ENCODE peak calls at places on chromosome 4, in eight cellular contexts. M is H9, Z is neuronal stem cell, X is neural progenitor cell, R is fibroblast of lung, K is mammary epithelial cell, W is IMR-90, Y is OCI-LY7. F is an unnamed sample.

GRCh38 chr4:102754044-102754443 is 6.7 kb downstream of the MANBA start:
- DNase-seq in M (no peak), Z (no peak), X (no peak), R (no peak), K (no peak), W (peak), Y (no peak), F (no peak)

GRCh38 chr4:109389367-109390118 is 44.1 kb upstream of the SEC24B start:
- DNase-seq in M (no peak), Z (no peak), X (no peak), R (no peak), K (no peak), W (no peak), Y (peak), F (no peak)

GRCh38 chr4:117987464-117987863 is 46.8 kb upstream of the NDST3 start:
- DNase-seq in M (no peak), Z (no peak), X (no peak), R (no peak), K (no peak), W (no peak), Y (no peak), F (no peak)

GRCh38 chr4:118033148-118034060 is 882 bp upstream of the NDST3 start:
- DNase-seq in M (peak), Z (peak), X (peak), R (peak), K (peak), W (peak), Y (no peak), F (peak)

GRCh38 chr4:48748949-48749596 is 31.0 kb downstream of the FRYL start:
- DNase-seq in M (no peak), Z (no peak), X (no peak), R (peak), K (no peak), W (peak), Y (no peak), F (peak)

GRCh38 chr4:4668355-4669210 is 126.7 kb upstream of the STX18 start:
- DNase-seq in M (no peak), Z (no peak), X (no peak), R (peak), K (no peak), W (no peak), Y (no peak), F (no peak)

GRCh38 chr4:31737419-31737818 is 1017.2 kb downstream of the PCDH7 start:
- DNase-seq in M (no peak), Z (no peak), X (no peak), R (no peak), K (no peak), W (no peak), Y (peak), F (no peak)

GRCh38 chr4:88759039-88759631 is 61.5 kb upstream of the NAP1L5 start:
- DNase-seq in M (no peak), Z (no peak), X (peak), R (peak), K (no peak), W (peak), Y (no peak), F (no peak)

GRCh38 chr4:183354213-183354612 is 32.0 kb upstream of the CLDN24 start:
- DNase-seq in M (no peak), Z (no peak), X (no peak), R (no peak), K (peak), W (no peak), Y (no peak), F (no peak)

GRCh38 chr4:55010550-55010949 is 114.8 kb downstream of the KDR start:
- DNase-seq in M (no peak), Z (no peak), X (no peak), R (no peak), K (no peak), W (no peak), Y (no peak), F (no peak)

GRCh38 chr4:94127707-94128328 is 79.8 kb upstream of the SMARCAD1 start:
- DNase-seq in M (no peak), Z (peak), X (peak), R (peak), K (peak), W (peak), Y (peak), F (peak)

GRCh38 chr4:187251896-187252295 is 528.2 kb upstream of the FAT1 start:
- DNase-seq in M (no peak), Z (no peak), X (no peak), R (peak), K (no peak), W (peak), Y (no peak), F (no peak)

GRCh38 chr4:176780995-176781738 is 11.6 kb downstream of the VEGFC start:
- DNase-seq in M (no peak), Z (no peak), X (no peak), R (peak), K (peak), W (no peak), Y (no peak), F (no peak)

GRCh38 chr4:1227817-1228216 is 21.1 kb downstream of the CTBP1 start:
- DNase-seq in M (no peak), Z (no peak), X (no peak), R (no peak), K (no peak), W (no peak), Y (no peak), F (no peak)

GRCh38 chr4:109123952-109124351 is 178.5 kb downstream of the COL25A1 start:
- DNase-seq in M (no peak), Z (no peak), X (no peak), R (no peak), K (no peak), W (no peak), Y (no peak), F (no peak)

GRCh38 chr4:11416767-11417113 is 12.0 kb downstream of the HS3ST1 start:
- DNase-seq in M (no peak), Z (no peak), X (no peak), R (no peak), K (no peak), W (no peak), Y (no peak), F (no peak)

GRCh38 chr4:139450586-139450985 is 3.3 kb upstream of the RAB33B start:
- DNase-seq in M (no peak), Z (no peak), X (no peak), R (no peak), K (no peak), W (no peak), Y (no peak), F (no peak)

GRCh38 chr4:184854673-184855072 is 28.9 kb upstream of the ACSL1 start:
- DNase-seq in M (no peak), Z (no peak), X (no peak), R (no peak), K (no peak), W (no peak), Y (peak), F (no peak)

DNA sequence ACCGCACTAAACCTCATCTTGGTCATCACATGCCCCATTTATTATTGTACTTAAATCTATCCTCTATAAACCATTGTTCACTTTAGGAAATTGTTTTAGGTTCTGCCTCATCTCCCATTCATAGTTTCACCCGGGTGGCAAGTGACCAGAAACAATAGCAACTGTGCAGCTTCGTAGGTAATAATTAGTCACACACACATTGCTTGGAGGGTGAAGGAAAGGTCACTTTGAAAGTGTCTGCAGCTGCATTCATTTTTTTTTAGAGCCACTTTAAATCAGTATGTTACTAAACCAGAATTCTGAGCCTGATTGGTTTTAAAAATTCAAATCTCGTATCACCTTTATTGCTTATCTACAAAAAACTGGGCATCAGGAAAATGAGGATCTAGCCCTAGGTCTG is 62.3 kb downstream of the LIMCH1 start:
- DNase-seq in M (no peak), Z (no peak), X (no peak), R (peak), K (peak), W (no peak), Y (no peak), F (no peak)
- H3K27ac ChIP-seq in M (no peak), Z (no peak), X (no peak), R (no peak), K (no peak), W (no peak), Y (no peak), F (no peak)

GRCh38 chr4:33746979-33747378 is 2497.3 kb downstream of the ARAP2 start:
- DNase-seq in M (no peak), Z (no peak), X (no peak), R (peak), K (peak), W (peak), Y (no peak), F (no peak)

DNA sequence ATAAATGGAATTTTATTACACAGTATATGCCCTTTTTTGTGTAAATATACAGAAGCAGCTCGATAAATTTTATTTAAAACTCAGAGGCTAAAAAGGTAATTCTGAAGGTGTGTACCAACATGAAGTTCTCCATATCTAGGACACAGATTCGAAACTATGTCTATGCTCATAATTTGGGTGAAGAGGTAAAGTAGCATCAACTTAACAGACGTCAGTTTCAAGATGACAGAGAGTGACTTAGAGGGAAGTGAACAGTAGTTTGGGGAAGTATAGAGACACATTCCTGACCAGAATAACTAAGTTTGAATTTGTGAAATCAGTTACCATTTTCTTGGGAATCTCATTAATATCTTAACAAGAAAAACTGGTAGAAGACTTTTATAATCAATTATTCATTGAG is 2493.3 kb downstream of the ARAP2 start:
- DNase-seq in M (no peak), Z (no peak), X (no peak), R (no peak), K (no peak), W (no peak), Y (no peak), F (no peak)
- H2AFZ ChIP-seq in M (no peak), Z (no peak), X (no peak), R (no peak), K (no peak), W (no peak), Y (no peak), F (no peak)

GRCh38 chr4:80153800-80154546 is 43.3 kb upstream of the PRDM8 start:
- DNase-seq in M (no peak), Z (no peak), X (no peak), R (peak), K (no peak), W (peak), Y (no peak), F (no peak)
- H3K4me2 ChIP-seq in M (no peak), Z (no peak), X (no peak), R (no peak), K (no peak), W (no peak), Y (no peak), F (no peak)

GRCh38 chr4:159077702-159078495 is 25.0 kb upstream of the RAPGEF2 start:
- DNase-seq in M (no peak), Z (no peak), X (no peak), R (no peak), K (peak), W (peak), Y (peak), F (no peak)
- H3K27ac ChIP-seq in M (no peak), Z (no peak), X (no peak), R (no peak), K (peak), W (no peak), Y (no peak), F (no peak)

DNA sequence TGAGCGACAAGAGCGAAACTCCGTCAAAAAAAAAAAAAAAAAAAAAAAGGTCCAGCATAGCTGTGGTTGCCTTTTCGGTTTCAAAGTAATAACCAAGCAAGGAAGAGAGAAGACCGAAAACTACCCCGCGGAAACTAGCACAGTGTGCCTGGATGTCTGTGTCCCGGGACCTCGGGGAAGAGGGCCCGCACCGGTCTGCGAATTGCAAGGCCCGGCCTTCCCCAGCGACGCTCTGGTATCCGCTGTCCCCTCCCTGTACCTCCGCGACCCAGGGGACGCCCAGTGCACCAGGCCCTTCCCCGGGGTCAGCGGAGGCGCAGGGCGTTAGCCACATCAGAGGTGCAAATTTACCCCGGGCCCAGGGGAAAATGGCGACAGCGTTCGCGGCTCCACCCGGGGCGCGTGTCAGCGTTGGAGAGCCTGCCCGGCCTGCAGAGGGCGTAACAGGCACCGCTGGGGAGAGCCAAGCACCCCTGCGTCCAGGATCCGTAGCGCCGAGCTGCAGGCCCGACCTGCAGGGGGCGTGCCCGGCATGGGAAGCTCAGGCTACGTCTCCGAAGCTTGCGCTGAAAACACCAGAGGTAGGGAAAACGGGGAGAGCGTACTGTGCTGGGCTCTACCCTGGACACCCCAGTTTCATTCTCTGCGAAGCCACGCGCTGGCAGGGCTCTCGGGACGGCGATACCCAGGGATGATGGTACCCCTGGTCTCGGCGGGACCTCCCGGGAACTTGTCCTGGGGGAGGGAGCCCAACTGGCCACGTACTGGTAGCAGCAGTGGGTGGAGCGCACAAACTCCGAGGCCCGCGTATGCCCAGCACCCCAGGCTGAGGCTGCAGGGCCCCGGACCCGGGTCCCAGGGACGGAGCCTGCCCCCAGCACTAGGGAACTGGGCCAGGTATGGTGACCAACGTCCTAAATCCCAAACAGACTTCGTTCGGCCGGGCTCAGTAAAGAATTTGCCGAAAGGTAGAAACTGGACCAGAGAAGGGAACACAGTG is 16.2 kb downstream of the NKX6-1 start:
- DNase-seq in M (peak), Z (no peak), X (peak), R (no peak), K (peak), W (no peak), Y (no peak), F (peak)
- H2AFZ ChIP-seq in M (no peak), Z (no peak), X (no peak), R (no peak), K (peak), W (peak), Y (no peak), F (no peak)